ENCODE peak calls at places on chromosomes 6 and 20, in seven cellular contexts. One of them, this sample, is unnamed.

GRCh38 chr6:91033964-91034363 is 447.1 kb upstream of the MAP3K7 start:
- DNase-seq in cardiac muscle cell: no peak
- DNase-seq in GM23338: peak; percentile 13
- DNase-seq in mucosa of descending colon: no peak
- DNase-seq in foreskin fibroblast: no peak
- DNase-seq in BJ: no peak
- DNase-seq in upper lobe of right lung: no peak
- DNase-seq in this sample: no peak

GRCh38 chr6:117440558-117441525 is 15.1 kb upstream of the ROS1 start:
- DNase-seq in mucosa of descending colon: no peak
- DNase-seq in upper lobe of right lung: no peak
- DNase-seq in foreskin fibroblast: peak; percentile 97
- DNase-seq in GM23338: no peak
- DNase-seq in cardiac muscle cell: peak; percentile 76
- DNase-seq in BJ: peak; percentile 100
- DNase-seq in this sample: no peak

GRCh38 chr20:5430670-5431069 is 113.9 kb upstream of the PROKR2 start:
- DNase-seq in foreskin fibroblast: no peak
- DNase-seq in upper lobe of right lung: no peak
- DNase-seq in cardiac muscle cell: no peak
- DNase-seq in BJ: no peak
- DNase-seq in GM23338: peak; percentile 37
- DNase-seq in mucosa of descending colon: no peak
- DNase-seq in this sample: no peak

GRCh38 chr6:108650781-108651180 is 90.1 kb downstream of the FOXO3 start:
- DNase-seq in BJ: no peak
- DNase-seq in mucosa of descending colon: no peak
- DNase-seq in cardiac muscle cell: peak; percentile 82
- DNase-seq in upper lobe of right lung: no peak
- DNase-seq in GM23338: no peak
- DNase-seq in foreskin fibroblast: peak; percentile 70
- DNase-seq in this sample: no peak

GRCh38 chr20:36969478-36970186 is 18.1 kb upstream of the SAMHD1 start:
- DNase-seq in GM23338: no peak
- DNase-seq in foreskin fibroblast: no peak
- DNase-seq in BJ: no peak
- DNase-seq in cardiac muscle cell: no peak
- DNase-seq in mucosa of descending colon: no peak
- DNase-seq in upper lobe of right lung: no peak
- DNase-seq in this sample: no peak

GRCh38 chr6:82955841-82956240 is 109.8 kb downstream of the UBE3D start:
- DNase-seq in GM23338: no peak
- DNase-seq in BJ: peak; percentile 76
- DNase-seq in cardiac muscle cell: no peak
- DNase-seq in foreskin fibroblast: peak; percentile 80
- DNase-seq in mucosa of descending colon: no peak
- DNase-seq in upper lobe of right lung: no peak
- DNase-seq in this sample: no peak

GRCh38 chr6:18632670-18633410 is 245.7 kb downstream of the RNF144B start:
- DNase-seq in cardiac muscle cell: peak; percentile 52
- DNase-seq in upper lobe of right lung: no peak
- DNase-seq in BJ: no peak
- DNase-seq in mucosa of descending colon: no peak
- DNase-seq in foreskin fibroblast: peak; percentile 21
- DNase-seq in GM23338: no peak
- DNase-seq in this sample: peak; percentile 32

GRCh38 chr20:14264869-14265268 is 72.5 kb downstream of the FLRT3 start:
- DNase-seq in GM23338: peak; percentile 52
- DNase-seq in upper lobe of right lung: no peak
- DNase-seq in mucosa of descending colon: no peak
- DNase-seq in cardiac muscle cell: peak; percentile 20
- DNase-seq in foreskin fibroblast: peak; percentile 50
- DNase-seq in BJ: no peak
- DNase-seq in this sample: no peak

GRCh38 chr6:125913864-125914351 is 42.7 kb upstream of the HINT3 start:
- DNase-seq in GM23338: no peak
- DNase-seq in foreskin fibroblast: peak; percentile 96
- DNase-seq in cardiac muscle cell: peak; percentile 90
- DNase-seq in upper lobe of right lung: no peak
- DNase-seq in mucosa of descending colon: no peak
- DNase-seq in BJ: peak; percentile 91
- DNase-seq in this sample: peak; percentile 92

GRCh38 chr6:166307082-166307980 is 861 bp downstream of the PRR18 start:
- DNase-seq in foreskin fibroblast: no peak
- DNase-seq in upper lobe of right lung: no peak
- DNase-seq in cardiac muscle cell: no peak
- DNase-seq in BJ: no peak
- DNase-seq in GM23338: peak; percentile 77
- DNase-seq in mucosa of descending colon: no peak
- DNase-seq in this sample: no peak

GRCh38 chr6:157557541-157557940 is 176.6 kb downstream of the ZDHHC14 start:
- DNase-seq in mucosa of descending colon: no peak
- DNase-seq in GM23338: no peak
- DNase-seq in foreskin fibroblast: no peak
- DNase-seq in BJ: no peak
- DNase-seq in upper lobe of right lung: no peak
- DNase-seq in cardiac muscle cell: no peak
- DNase-seq in this sample: no peak

GRCh38 chr6:17865798-17866725 is 121.4 kb downstream of the KIF13A start:
- DNase-seq in mucosa of descending colon: peak; percentile 30
- DNase-seq in upper lobe of right lung: no peak
- DNase-seq in GM23338: no peak
- DNase-seq in BJ: peak; percentile 78
- DNase-seq in cardiac muscle cell: peak; percentile 89
- DNase-seq in foreskin fibroblast: peak; percentile 96
- DNase-seq in this sample: peak; percentile 98

GRCh38 chr20:35845561-35845960 is 73.7 kb downstream of the PHF20 start:
- DNase-seq in BJ: no peak
- DNase-seq in cardiac muscle cell: no peak
- DNase-seq in GM23338: no peak
- DNase-seq in upper lobe of right lung: no peak
- DNase-seq in foreskin fibroblast: peak; percentile 39
- DNase-seq in mucosa of descending colon: no peak
- DNase-seq in this sample: no peak

GRCh38 chr6:85714893-85715530 is 72.3 kb upstream of the SYNCRIP start:
- DNase-seq in upper lobe of right lung: no peak
- DNase-seq in GM23338: no peak
- DNase-seq in foreskin fibroblast: no peak
- DNase-seq in BJ: no peak
- DNase-seq in cardiac muscle cell: no peak
- DNase-seq in mucosa of descending colon: no peak
- DNase-seq in this sample: no peak

GRCh38 chr6:160992323-160993314 is 1.1 kb downstream of the MAP3K4 start:
- DNase-seq in mucosa of descending colon: no peak
- DNase-seq in GM23338: peak; percentile 81
- DNase-seq in foreskin fibroblast: peak; percentile 83
- DNase-seq in BJ: no peak
- DNase-seq in upper lobe of right lung: no peak
- DNase-seq in cardiac muscle cell: peak; percentile 81
- DNase-seq in this sample: no peak

GRCh38 chr20:54062812-54063280 is 7.5 kb downstream of the BCAS1 start:
- DNase-seq in upper lobe of right lung: no peak
- DNase-seq in foreskin fibroblast: peak; percentile 61
- DNase-seq in BJ: no peak
- DNase-seq in GM23338: peak; percentile 62
- DNase-seq in cardiac muscle cell: peak; percentile 65
- DNase-seq in mucosa of descending colon: no peak
- DNase-seq in this sample: no peak

GRCh38 chr20:33995053-33995816 is 1.5 kb downstream of the RALY start:
- DNase-seq in BJ: no peak
- DNase-seq in upper lobe of right lung: no peak
- DNase-seq in cardiac muscle cell: peak; percentile 35
- DNase-seq in mucosa of descending colon: no peak
- DNase-seq in foreskin fibroblast: peak; percentile 24
- DNase-seq in GM23338: no peak
- DNase-seq in this sample: no peak

GRCh38 chr6:137182654-137183073 is 9.2 kb upstream of the IL22RA2 start:
- DNase-seq in foreskin fibroblast: no peak
- DNase-seq in BJ: no peak
- DNase-seq in upper lobe of right lung: no peak
- DNase-seq in mucosa of descending colon: no peak
- DNase-seq in GM23338: peak; percentile 4
- DNase-seq in cardiac muscle cell: no peak
- DNase-seq in this sample: no peak

GRCh38 chr6:9250852-9251251 is 815.5 kb upstream of the SLC35B3 start:
- DNase-seq in mucosa of descending colon: peak; percentile 23
- DNase-seq in BJ: no peak
- DNase-seq in upper lobe of right lung: no peak
- DNase-seq in cardiac muscle cell: peak; percentile 63
- DNase-seq in foreskin fibroblast: peak; percentile 65
- DNase-seq in GM23338: peak; percentile 87
- DNase-seq in this sample: peak; percentile 12

GRCh38 chr6:33691456-33692077 is 19.9 kb downstream of the UQCC2 start:
- DNase-seq in GM23338: no peak
- DNase-seq in cardiac muscle cell: no peak
- DNase-seq in BJ: no peak
- DNase-seq in mucosa of descending colon: no peak
- DNase-seq in upper lobe of right lung: no peak
- DNase-seq in foreskin fibroblast: no peak
- DNase-seq in this sample: no peak

GRCh38 chr20:38878798-38879197 is 47.4 kb upstream of the FAM83D start:
- DNase-seq in upper lobe of right lung: no peak
- DNase-seq in foreskin fibroblast: peak; percentile 62
- DNase-seq in GM23338: peak; percentile 87
- DNase-seq in mucosa of descending colon: no peak
- DNase-seq in cardiac muscle cell: peak; percentile 61
- DNase-seq in BJ: no peak
- DNase-seq in this sample: no peak

GRCh38 chr20:50133474-50134217 is 19.9 kb downstream of the PEDS1 start:
- DNase-seq in upper lobe of right lung: no peak
- DNase-seq in cardiac muscle cell: no peak
- DNase-seq in GM23338: no peak
- DNase-seq in BJ: no peak
- DNase-seq in mucosa of descending colon: no peak
- DNase-seq in foreskin fibroblast: no peak
- DNase-seq in this sample: no peak
- TF ChIP-seq CTCF in upper lobe of right lung: peak; percentile 8
- TF ChIP-seq CTCF in cardiac muscle cell: peak; percentile 17
- TF ChIP-seq CTCF in GM23338: peak; percentile 24
- TF ChIP-seq CTCF in BJ: peak; percentile 14
- TF ChIP-seq CTCF in mucosa of descending colon: no peak
- TF ChIP-seq CTCF in foreskin fibroblast: peak; percentile 5
- TF ChIP-seq CTCF in this sample: peak; percentile 33

DNA sequence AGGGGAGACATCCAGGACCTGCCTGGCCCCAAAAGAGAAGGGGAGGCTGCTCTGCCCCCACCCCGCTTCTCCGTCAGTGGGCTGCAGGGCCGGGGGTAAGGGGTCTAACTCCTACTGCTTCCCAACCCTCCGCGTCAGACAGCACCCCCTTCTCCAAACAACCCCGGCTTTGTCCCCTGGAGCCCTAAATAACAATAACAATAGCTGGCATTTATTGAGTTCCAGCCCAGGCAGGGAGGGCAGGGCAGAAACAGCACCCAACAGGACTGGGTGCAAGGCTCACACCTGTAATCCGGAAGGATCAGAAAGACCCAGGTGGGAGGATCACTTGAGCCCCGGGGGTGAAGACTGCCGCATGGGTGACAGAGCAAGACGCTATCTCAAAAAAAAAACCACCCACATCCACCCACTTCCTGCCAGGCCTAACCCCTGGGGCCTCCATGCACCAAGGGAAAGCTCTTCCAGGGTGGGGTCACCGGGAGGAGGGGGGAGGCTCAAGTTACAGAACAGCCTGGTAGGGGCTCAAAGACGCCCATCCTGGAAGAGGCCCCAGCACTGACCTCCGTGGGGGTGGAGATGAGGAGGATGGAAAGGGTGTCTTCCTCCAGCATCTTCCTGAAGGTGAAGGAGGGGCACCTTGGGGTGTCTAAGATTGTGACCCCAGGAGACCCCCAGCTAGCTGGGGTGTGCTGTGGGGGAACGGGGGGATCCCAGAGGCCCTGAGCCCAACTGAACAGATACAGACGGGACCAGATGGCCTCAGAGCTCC is 1.3 kb upstream of the FNDC11 start:
- DNase-seq in GM23338: peak; percentile 68
- DNase-seq in foreskin fibroblast: peak; percentile 16
- DNase-seq in BJ: no peak
- DNase-seq in cardiac muscle cell: no peak
- DNase-seq in upper lobe of right lung: no peak
- DNase-seq in mucosa of descending colon: no peak
- DNase-seq in this sample: no peak
- H3K4me3 ChIP-seq in GM23338: peak overlapping the region; percentile 48
- H3K4me3 ChIP-seq in foreskin fibroblast: no peak overlapping the region
- H3K4me3 ChIP-seq in BJ: no peak overlapping the region
- H3K4me3 ChIP-seq in cardiac muscle cell: no peak overlapping the region
- H3K4me3 ChIP-seq in upper lobe of right lung: no peak overlapping the region
- H3K4me3 ChIP-seq in mucosa of descending colon: no peak overlapping the region
- H3K4me3 ChIP-seq in this sample: no peak overlapping the region

DNA sequence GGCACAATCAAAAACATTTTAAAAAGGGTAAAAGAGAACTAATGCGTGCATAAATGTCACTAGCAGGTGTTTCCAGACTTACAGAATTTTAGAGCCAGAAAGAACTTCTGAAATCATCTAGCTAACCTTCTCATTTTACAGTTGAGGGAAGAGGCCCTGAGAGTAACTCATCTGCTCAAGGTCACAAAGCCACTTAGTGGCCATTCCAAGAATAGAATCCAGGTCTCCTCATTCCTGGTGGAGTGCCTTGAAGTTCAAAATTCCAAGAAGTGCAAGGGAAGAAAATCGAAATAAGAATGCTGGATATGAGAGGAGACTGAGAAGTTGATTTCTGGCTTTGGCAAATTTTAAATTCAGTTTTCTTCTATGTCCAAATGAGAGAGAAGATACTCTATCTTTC is 3.2 kb upstream of the KIAA0408 start:
- DNase-seq in GM23338: peak; percentile 55
- DNase-seq in foreskin fibroblast: peak; percentile 24
- DNase-seq in cardiac muscle cell: no peak
- DNase-seq in upper lobe of right lung: no peak
- DNase-seq in mucosa of descending colon: no peak
- DNase-seq in BJ: no peak
- DNase-seq in this sample: no peak
- TF ChIP-seq CTCF in GM23338: peak; percentile 33
- TF ChIP-seq CTCF in foreskin fibroblast: no peak
- TF ChIP-seq CTCF in cardiac muscle cell: no peak
- TF ChIP-seq CTCF in upper lobe of right lung: no peak
- TF ChIP-seq CTCF in mucosa of descending colon: no peak
- TF ChIP-seq CTCF in BJ: no peak
- TF ChIP-seq CTCF in this sample: peak; percentile 33

GRCh38 chr6:28347119-28347518 is 2.6 kb upstream of the ZKSCAN3 start:
- DNase-seq in mucosa of descending colon: no peak
- DNase-seq in BJ: no peak
- DNase-seq in GM23338: peak; percentile 31
- DNase-seq in cardiac muscle cell: no peak
- DNase-seq in upper lobe of right lung: no peak
- DNase-seq in foreskin fibroblast: no peak
- DNase-seq in this sample: no peak

GRCh38 chr6:28340310-28340709 is 4.4 kb upstream of the ZSCAN31 start:
- DNase-seq in cardiac muscle cell: no peak
- DNase-seq in upper lobe of right lung: no peak
- DNase-seq in foreskin fibroblast: no peak
- DNase-seq in mucosa of descending colon: no peak
- DNase-seq in BJ: no peak
- DNase-seq in GM23338: no peak
- DNase-seq in this sample: no peak

GRCh38 chr6:28345201-28345600 is 4.5 kb upstream of the ZKSCAN3 start:
- DNase-seq in GM23338: no peak
- DNase-seq in BJ: no peak
- DNase-seq in foreskin fibroblast: no peak
- DNase-seq in mucosa of descending colon: no peak
- DNase-seq in cardiac muscle cell: no peak
- DNase-seq in upper lobe of right lung: no peak
- DNase-seq in this sample: no peak

GRCh38 chr6:28349344-28349891 is 329 bp upstream of the ZKSCAN3 start:
- DNase-seq in upper lobe of right lung: no peak
- DNase-seq in BJ: no peak
- DNase-seq in mucosa of descending colon: no peak
- DNase-seq in GM23338: no peak
- DNase-seq in foreskin fibroblast: no peak
- DNase-seq in cardiac muscle cell: no peak
- DNase-seq in this sample: no peak

GRCh38 chr6:28343898-28344677 is 5.7 kb upstream of the ZKSCAN3 start:
- DNase-seq in mucosa of descending colon: no peak
- DNase-seq in upper lobe of right lung: no peak
- DNase-seq in cardiac muscle cell: no peak
- DNase-seq in GM23338: no peak
- DNase-seq in foreskin fibroblast: no peak
- DNase-seq in BJ: no peak
- DNase-seq in this sample: no peak
- H3K4me3 ChIP-seq in mucosa of descending colon: no peak overlapping the region
- H3K4me3 ChIP-seq in upper lobe of right lung: no peak overlapping the region
- H3K4me3 ChIP-seq in cardiac muscle cell: no peak overlapping the region
- H3K4me3 ChIP-seq in GM23338: no peak overlapping the region
- H3K4me3 ChIP-seq in foreskin fibroblast: no peak overlapping the region
- H3K4me3 ChIP-seq in BJ: no peak overlapping the region
- H3K4me3 ChIP-seq in this sample: no peak overlapping the region

This sample was measured in epithelial cell of proximal tubule.